ENCODE peak calls at places on chromosomes 2 and 18, in five cellular contexts. O is bronchial epithelial cell, D is NCI-H774, H is nucleus accumbens, Z is A172. N is an unnamed sample.

GRCh38 chr18:47050468-47050867 is 15.0 kb upstream of the ELOA2 start:
- DNase-seq in Z (peak), H (no peak), O (peak), D (no peak), N (peak)

GRCh38 chr2:112836695-112837117 is at the start of gene IL1B:
- DNase-seq in D (no peak), Z (peak), O (peak), H (no peak), N (no peak)

GRCh38 chr2:236661064-236661761 is 91.6 kb downstream of the ACKR3 start:
- DNase-seq in Z (peak), D (no peak), O (peak), H (no peak), N (no peak)

GRCh38 chr2:216553093-216553478 is 54.4 kb downstream of the RPL37A start:
- DNase-seq in H (no peak), O (peak), Z (no peak), D (no peak), N (no peak)

GRCh38 chr2:156340818-156341481 is 8.4 kb upstream of the NR4A2 start:
- DNase-seq in Z (no peak), O (no peak), D (peak), H (no peak), N (peak)

GRCh38 chr2:223545406-223545805 is 56.8 kb downstream of the SCG2 start:
- DNase-seq in Z (no peak), H (no peak), D (no peak), O (no peak), N (no peak)

GRCh38 chr2:100744589-100744988 is 75.3 kb upstream of the NPAS2 start:
- DNase-seq in H (no peak), Z (peak), O (peak), D (no peak), N (no peak)

GRCh38 chr2:172200495-172201085 is 97.9 kb upstream of the DLX2 start:
- DNase-seq in O (peak), Z (peak), H (no peak), D (no peak), N (no peak)

GRCh38 chr2:99821572-99822369 is 320.6 kb downstream of the AFF3 start:
- DNase-seq in H (no peak), Z (peak), D (no peak), O (peak), N (no peak)

GRCh38 chr2:176997074-176997791 is 215.4 kb upstream of the HNRNPA3 start:
- DNase-seq in O (peak), D (no peak), H (no peak), Z (peak), N (no peak)

GRCh38 chr2:189267925-189268579 is 88.5 kb upstream of the COL5A2 start:
- DNase-seq in H (no peak), D (no peak), Z (peak), O (no peak), N (no peak)

GRCh38 chr18:58135170-58135569 is 91.1 kb downstream of the NEDD4L start:
- DNase-seq in D (no peak), O (no peak), H (no peak), Z (peak), N (no peak)

N was measured in SW 1271.